ENCODE peak calls at places on chromosomes 3 and 15, in four cellular contexts. Q is activated CD4-positive, alpha-beta T cell treated with anti-CD3 and anti-CD28 coated beads, Interleukin-2, amount 50 U/mL, for 1 hour; A is stimulated activated CD4-positive, alpha-beta T cell treated with anti-CD3 and anti-CD28 coated beads, Interleukin-12 subunit alpha, Interleukin-12 subunit beta, amount 100 ng/mL, for 24 hours; B is NCI-H1436. E is an unnamed sample.

GRCh38 chr3:147089286-147089685 is 317.1 kb downstream of the ZIC4 start:
- DNase-seq in Q (no peak), A (no peak), B (no peak), E (no peak)

GRCh38 chr3:23390446-23390845 is 187.3 kb downstream of the UBE2E2 start:
- DNase-seq in Q (no peak), A (no peak), B (no peak), E (no peak)

GRCh38 chr3:40240921-40241320 is 68.6 kb upstream of the EIF1B start:
- DNase-seq in Q (no peak), A (no peak), B (no peak), E (no peak)

GRCh38 chr15:100350434-100351226 is 8.9 kb upstream of the ADAMTS17 start:
- DNase-seq in Q (no peak), A (no peak), B (no peak), E (no peak)

GRCh38 chr3:36852071-36852470 is 87.7 kb upstream of the DCLK3 start:
- DNase-seq in Q (no peak), A (no peak), B (no peak), E (no peak)

GRCh38 chr3:196232154-196232881 is 16.0 kb downstream of the SLC51A start:
- DNase-seq in Q (no peak), A (no peak), B (no peak), E (no peak)

GRCh38 chr15:48625126-48625525 is 20.4 kb downstream of the FBN1 start:
- DNase-seq in Q (no peak), A (no peak), B (no peak), E (no peak)

GRCh38 chr3:6644070-6644929 is 216.6 kb upstream of the GRM7 start:
- DNase-seq in Q (no peak), A (no peak), B (no peak), E (no peak)

GRCh38 chr15:50046159-50046558 is 72.9 kb downstream of the ATP8B4 start:
- DNase-seq in Q (no peak), A (no peak), B (no peak), E (no peak)

GRCh38 chr15:88656760-88657221 is 18.0 kb downstream of the ISG20 start:
- DNase-seq in Q (no peak), A (no peak), B (no peak), E (peak; percentile 94)

GRCh38 chr3:71551286-71551919 is 32.1 kb downstream of the FOXP1 start:
- DNase-seq in Q (no peak), A (no peak), B (no peak), E (no peak)

GRCh38 chr3:13058346-13059120 is 14.7 kb downstream of the IQSEC1 start:
- DNase-seq in Q (no peak), A (no peak), B (no peak), E (no peak)

GRCh38 chr3:64082411-64082810 is 59.1 kb upstream of the PSMD6 start:
- DNase-seq in Q (no peak), A (no peak), B (no peak), E (no peak)

GRCh38 chr15:82039871-82040270 is 5.9 kb downstream of the MEX3B start:
- DNase-seq in Q (no peak), A (no peak), B (no peak), E (no peak)

GRCh38 chr3:72372161-72372560 is 476.1 kb downstream of the SHQ1 start:
- DNase-seq in Q (no peak), A (no peak), B (no peak), E (no peak)

GRCh38 chr3:170055209-170055608 is 17.4 kb downstream of the GPR160 start:
- DNase-seq in Q (no peak), A (peak; percentile 1), B (no peak), E (no peak)

GRCh38 chr15:53588773-53589172 is 170.7 kb downstream of the WDR72 start:
- DNase-seq in Q (no peak), A (no peak), B (no peak), E (no peak)

GRCh38 chr3:39143051-39143885 is 10.1 kb downstream of the CSRNP1 start:
- DNase-seq in Q (no peak), A (no peak), B (no peak), E (no peak)

GRCh38 chr3:128498127-128498626 is 5.2 kb upstream of the GATA2 start:
- DNase-seq in Q (no peak), A (no peak), B (no peak), E (no peak)

GRCh38 chr3:30680789-30681188 is 74.4 kb downstream of the TGFBR2 start:
- DNase-seq in Q (no peak), A (no peak), B (no peak), E (no peak)

GRCh38 chr15:83365370-83365938 is 81.0 kb upstream of the BNC1 start:
- DNase-seq in Q (no peak), A (peak; percentile 11), B (no peak), E (no peak)

GRCh38 chr3:140216249-140216648 is 281.3 kb downstream of the CLSTN2 start:
- DNase-seq in Q (no peak), A (no peak), B (peak; percentile 13), E (no peak)

GRCh38 chr3:11600501-11601282 is 43.0 kb downstream of the VGLL4 start:
- DNase-seq in Q (no peak), A (no peak), B (no peak), E (no peak)

E was measured in Peyer's patch.